ENCODE peak calls at places on chromosomes 2 and 18, in five cellular contexts. One of them, this sample, is unnamed.

GRCh38 chr2:9971105-9971818 is 19.8 kb downstream of the GRHL1 start:
- DNase-seq in dorsolateral prefrontal cortex: no peak
- DNase-seq in cardiac fibroblast: no peak
- DNase-seq in SW 1271: no peak
- DNase-seq in PC-9: peak
- DNase-seq in this sample: no peak

GRCh38 chr2:120313695-120314615 is 32.0 kb upstream of the INHBB start:
- DNase-seq in PC-9: no peak
- DNase-seq in SW 1271: no peak
- DNase-seq in cardiac fibroblast: no peak
- DNase-seq in dorsolateral prefrontal cortex: peak
- DNase-seq in this sample: no peak

GRCh38 chr2:100658017-100658416 is 95.2 kb downstream of the PDCL3 start:
- DNase-seq in dorsolateral prefrontal cortex: no peak
- DNase-seq in PC-9: no peak
- DNase-seq in SW 1271: no peak
- DNase-seq in cardiac fibroblast: no peak
- DNase-seq in this sample: no peak

GRCh38 chr2:198546091-198546490 is 741.7 kb downstream of the PLCL1 start:
- DNase-seq in PC-9: no peak
- DNase-seq in SW 1271: no peak
- DNase-seq in dorsolateral prefrontal cortex: no peak
- DNase-seq in cardiac fibroblast: no peak
- DNase-seq in this sample: no peak

GRCh38 chr2:187577310-187577709 is 23.1 kb upstream of the TFPI start:
- DNase-seq in SW 1271: no peak
- DNase-seq in PC-9: no peak
- DNase-seq in dorsolateral prefrontal cortex: no peak
- DNase-seq in cardiac fibroblast: no peak
- DNase-seq in this sample: no peak

GRCh38 chr2:128607440-128607839 is 288.8 kb upstream of the HS6ST1 start:
- DNase-seq in SW 1271: no peak
- DNase-seq in cardiac fibroblast: no peak
- DNase-seq in dorsolateral prefrontal cortex: peak
- DNase-seq in PC-9: no peak
- DNase-seq in this sample: no peak

GRCh38 chr18:25099838-25100393 is 252.1 kb downstream of the ZNF521 start:
- DNase-seq in PC-9: no peak
- DNase-seq in cardiac fibroblast: peak
- DNase-seq in SW 1271: no peak
- DNase-seq in dorsolateral prefrontal cortex: no peak
- DNase-seq in this sample: no peak

GRCh38 chr2:238433941-238434845 is 7.5 kb downstream of the ASB1 start:
- DNase-seq in cardiac fibroblast: peak
- DNase-seq in PC-9: no peak
- DNase-seq in dorsolateral prefrontal cortex: no peak
- DNase-seq in SW 1271: peak
- DNase-seq in this sample: no peak

GRCh38 chr2:166382448-166382847 is 6.7 kb upstream of the SCN9A start:
- DNase-seq in PC-9: no peak
- DNase-seq in cardiac fibroblast: no peak
- DNase-seq in SW 1271: no peak
- DNase-seq in dorsolateral prefrontal cortex: no peak
- DNase-seq in this sample: no peak

GRCh38 chr2:152347076-152347475 is 12.1 kb downstream of the FMNL2 start:
- DNase-seq in cardiac fibroblast: peak
- DNase-seq in PC-9: peak
- DNase-seq in dorsolateral prefrontal cortex: no peak
- DNase-seq in SW 1271: peak
- DNase-seq in this sample: no peak

GRCh38 chr2:100818606-100819364 is 1.2 kb upstream of the NPAS2 start:
- DNase-seq in SW 1271: peak
- DNase-seq in dorsolateral prefrontal cortex: no peak
- DNase-seq in PC-9: peak
- DNase-seq in cardiac fibroblast: peak
- DNase-seq in this sample: peak

GRCh38 chr2:45274190-45274926 is 265.1 kb upstream of the SIX2 start:
- DNase-seq in PC-9: peak
- DNase-seq in dorsolateral prefrontal cortex: no peak
- DNase-seq in SW 1271: no peak
- DNase-seq in cardiac fibroblast: no peak
- DNase-seq in this sample: no peak

GRCh38 chr18:427005-427404 is 73.5 kb downstream of the COLEC12 start:
- DNase-seq in cardiac fibroblast: peak
- DNase-seq in dorsolateral prefrontal cortex: no peak
- DNase-seq in PC-9: no peak
- DNase-seq in SW 1271: no peak
- DNase-seq in this sample: peak

GRCh38 chr18:42798606-42799005 is 316.9 kb downstream of the RIT2 start:
- DNase-seq in dorsolateral prefrontal cortex: no peak
- DNase-seq in PC-9: no peak
- DNase-seq in cardiac fibroblast: no peak
- DNase-seq in SW 1271: no peak
- DNase-seq in this sample: no peak

GRCh38 chr2:10179422-10179821 is 56.9 kb downstream of the RRM2 start:
- DNase-seq in SW 1271: no peak
- DNase-seq in cardiac fibroblast: no peak
- DNase-seq in dorsolateral prefrontal cortex: no peak
- DNase-seq in PC-9: no peak
- DNase-seq in this sample: no peak

GRCh38 chr2:179805001-179805400 is 56.4 kb downstream of the ZNF385B start:
- DNase-seq in cardiac fibroblast: no peak
- DNase-seq in dorsolateral prefrontal cortex: no peak
- DNase-seq in SW 1271: no peak
- DNase-seq in PC-9: no peak
- DNase-seq in this sample: no peak

GRCh38 chr2:157339965-157340655 is 14.5 kb upstream of the ERMN start:
- DNase-seq in dorsolateral prefrontal cortex: no peak
- DNase-seq in PC-9: no peak
- DNase-seq in SW 1271: no peak
- DNase-seq in cardiac fibroblast: no peak
- DNase-seq in this sample: no peak

GRCh38 chr2:225002656-225003045 is 39.6 kb downstream of the DOCK10 start:
- DNase-seq in dorsolateral prefrontal cortex: no peak
- DNase-seq in SW 1271: no peak
- DNase-seq in PC-9: no peak
- DNase-seq in cardiac fibroblast: no peak
- DNase-seq in this sample: no peak

GRCh38 chr18:1797265-1797664 is 774.0 kb downstream of the METTL4 start:
- DNase-seq in SW 1271: no peak
- DNase-seq in PC-9: no peak
- DNase-seq in dorsolateral prefrontal cortex: no peak
- DNase-seq in cardiac fibroblast: no peak
- DNase-seq in this sample: no peak

GRCh38 chr2:74915743-74916142 is 42.7 kb upstream of the POLE4 start:
- DNase-seq in PC-9: no peak
- DNase-seq in SW 1271: no peak
- DNase-seq in dorsolateral prefrontal cortex: no peak
- DNase-seq in cardiac fibroblast: peak
- DNase-seq in this sample: no peak

GRCh38 chr2:128520340-128520739 is 201.7 kb upstream of the HS6ST1 start:
- DNase-seq in PC-9: peak
- DNase-seq in cardiac fibroblast: no peak
- DNase-seq in SW 1271: no peak
- DNase-seq in dorsolateral prefrontal cortex: no peak
- DNase-seq in this sample: no peak

GRCh38 chr2:9282713-9283112 is 76.1 kb downstream of the ASAP2 start:
- DNase-seq in SW 1271: no peak
- DNase-seq in PC-9: no peak
- DNase-seq in cardiac fibroblast: no peak
- DNase-seq in dorsolateral prefrontal cortex: no peak
- DNase-seq in this sample: no peak

GRCh38 chr2:170177950-170178781 is at the start of gene MYO3B:
- DNase-seq in cardiac fibroblast: peak
- DNase-seq in dorsolateral prefrontal cortex: no peak
- DNase-seq in PC-9: no peak
- DNase-seq in SW 1271: no peak
- DNase-seq in this sample: no peak

GRCh38 chr18:24014062-24014985 is at the start of gene TTC39C:
- DNase-seq in SW 1271: peak
- DNase-seq in PC-9: no peak
- DNase-seq in dorsolateral prefrontal cortex: peak
- DNase-seq in cardiac fibroblast: peak
- DNase-seq in this sample: peak

GRCh38 chr2:27296466-27296865 is 11.8 kb downstream of the UCN start:
- DNase-seq in SW 1271: no peak
- DNase-seq in dorsolateral prefrontal cortex: no peak
- DNase-seq in cardiac fibroblast: no peak
- DNase-seq in PC-9: no peak
- DNase-seq in this sample: no peak

GRCh38 chr2:148201075-148202004 is 180.4 kb downstream of the MBD5 start:
- DNase-seq in PC-9: no peak
- DNase-seq in dorsolateral prefrontal cortex: no peak
- DNase-seq in SW 1271: no peak
- DNase-seq in cardiac fibroblast: peak
- DNase-seq in this sample: no peak

GRCh38 chr2:240112914-240113690 is 23.0 kb downstream of the COPS9 start:
- DNase-seq in cardiac fibroblast: no peak
- DNase-seq in PC-9: no peak
- DNase-seq in dorsolateral prefrontal cortex: no peak
- DNase-seq in SW 1271: no peak
- DNase-seq in this sample: no peak

GRCh38 chr2:134660619-134661403 is 58.0 kb downstream of the TMEM163 start:
- DNase-seq in dorsolateral prefrontal cortex: no peak
- DNase-seq in cardiac fibroblast: no peak
- DNase-seq in PC-9: no peak
- DNase-seq in SW 1271: no peak
- DNase-seq in this sample: no peak

GRCh38 chr2:54578668-54579045 is 122.5 kb downstream of the SPTBN1 start:
- DNase-seq in PC-9: no peak
- DNase-seq in dorsolateral prefrontal cortex: no peak
- DNase-seq in cardiac fibroblast: no peak
- DNase-seq in SW 1271: no peak
- DNase-seq in this sample: no peak

GRCh38 chr2:215950009-215950408 is 63.3 kb downstream of the MREG start:
- DNase-seq in dorsolateral prefrontal cortex: no peak
- DNase-seq in cardiac fibroblast: peak
- DNase-seq in SW 1271: peak
- DNase-seq in PC-9: peak
- DNase-seq in this sample: no peak

GRCh38 chr18:54426085-54426665 is 68.5 kb downstream of the C18orf54 start:
- DNase-seq in cardiac fibroblast: no peak
- DNase-seq in SW 1271: no peak
- DNase-seq in dorsolateral prefrontal cortex: no peak
- DNase-seq in PC-9: no peak
- DNase-seq in this sample: no peak

GRCh38 chr2:161415467-161416293 is 417 bp upstream of the TBR1 start:
- DNase-seq in dorsolateral prefrontal cortex: no peak
- DNase-seq in PC-9: no peak
- DNase-seq in SW 1271: no peak
- DNase-seq in cardiac fibroblast: no peak
- DNase-seq in this sample: no peak

GRCh38 chr2:63742592-63742991 is 99.1 kb upstream of the UGP2 start:
- DNase-seq in dorsolateral prefrontal cortex: no peak
- DNase-seq in SW 1271: no peak
- DNase-seq in cardiac fibroblast: no peak
- DNase-seq in PC-9: no peak
- DNase-seq in this sample: no peak

GRCh38 chr2:63738019-63738418 is 103.7 kb upstream of the UGP2 start:
- DNase-seq in SW 1271: no peak
- DNase-seq in PC-9: no peak
- DNase-seq in cardiac fibroblast: no peak
- DNase-seq in dorsolateral prefrontal cortex: no peak
- DNase-seq in this sample: no peak

GRCh38 chr2:71748227-71748626 is 294.9 kb downstream of the DYSF start:
- DNase-seq in PC-9: peak
- DNase-seq in SW 1271: peak
- DNase-seq in dorsolateral prefrontal cortex: no peak
- DNase-seq in cardiac fibroblast: peak
- DNase-seq in this sample: no peak

GRCh38 chr2:19350678-19351401 is 7.6 kb downstream of the OSR1 start:
- DNase-seq in SW 1271: no peak
- DNase-seq in cardiac fibroblast: no peak
- DNase-seq in dorsolateral prefrontal cortex: no peak
- DNase-seq in PC-9: no peak
- DNase-seq in this sample: no peak

GRCh38 chr2:85175369-85176299 is 42.4 kb downstream of the TCF7L1 start:
- DNase-seq in dorsolateral prefrontal cortex: peak
- DNase-seq in SW 1271: no peak
- DNase-seq in cardiac fibroblast: peak
- DNase-seq in PC-9: no peak
- DNase-seq in this sample: no peak

GRCh38 chr2:44155577-44156446 is 12.9 kb upstream of the PPM1B start:
- DNase-seq in cardiac fibroblast: peak
- DNase-seq in SW 1271: no peak
- DNase-seq in PC-9: peak
- DNase-seq in dorsolateral prefrontal cortex: no peak
- DNase-seq in this sample: no peak

GRCh38 chr2:238988752-238989151 is 140.9 kb downstream of the TWIST2 start:
- DNase-seq in cardiac fibroblast: no peak
- DNase-seq in dorsolateral prefrontal cortex: peak
- DNase-seq in SW 1271: no peak
- DNase-seq in PC-9: no peak
- DNase-seq in this sample: no peak